ENCODE peak calls at places on chromosomes 4 and X, in nine cellular contexts. X is ovary, N is right atrium auricular region, R is pancreas, U is A549, J is endodermal cell, O is osteoblast, Q is IMR-90, S is gastrocnemius medialis. G is an unnamed sample.

GRCh38 chr4:48778431-48779094 is 1.5 kb downstream of the FRYL start:
- DNase-seq in X (no peak), U (no peak), J (no peak), N (no peak), Q (peak; percentile 57), O (peak; percentile 76), S (no peak), R (no peak), G (no peak)

GRCh38 chr4:47071863-47072441 is 40.6 kb downstream of the GABRB1 start:
- DNase-seq in Q (peak; percentile 86), O (no peak), R (no peak), U (no peak), J (no peak), X (no peak), N (no peak), S (no peak), G (no peak)

GRCh38 chrX:79728421-79728820 is 286.1 kb upstream of the TBX22 start:
- DNase-seq in Q (no peak), O (no peak), N (no peak), R (no peak), U (no peak), X (no peak), S (no peak), J (no peak), G (no peak)

GRCh38 chrX:76428243-76429130 is 977 bp downstream of the MAGEE1 start:
- DNase-seq in U (no peak), Q (no peak), N (no peak), J (peak; percentile 66), S (peak; percentile 9), R (peak; percentile 14), X (peak; percentile 21), O (peak; percentile 54), G (peak; percentile 76)

GRCh38 chrX:24025741-24026402 is 1.1 kb downstream of the KLHL15 start:
- DNase-seq in X (no peak), J (no peak), U (peak; percentile 82), Q (peak; percentile 81), O (peak; percentile 65), R (no peak), S (peak; percentile 34), N (peak; percentile 61), G (no peak)

GRCh38 chr4:118783887-118784286 is 52.0 kb downstream of the SEC24D start:
- DNase-seq in U (no peak), S (no peak), O (peak; percentile 78), J (no peak), R (no peak), Q (peak; percentile 67), X (no peak), N (no peak), G (no peak)

GRCh38 chr4:140152760-140153418 is 1.1 kb downstream of the MAML3 start:
- DNase-seq in Q (peak; percentile 44), O (peak; percentile 80), S (peak; percentile 27), J (peak; percentile 81), N (peak; percentile 79), R (peak; percentile 65), X (peak; percentile 75), U (no peak), G (peak; percentile 28)

GRCh38 chr4:182297659-182298058 is 54.5 kb downstream of the TENM3 start:
- DNase-seq in O (no peak), R (no peak), Q (peak; percentile 80), N (no peak), X (no peak), S (no peak), U (no peak), J (no peak), G (no peak)

GRCh38 chr4:90444904-90445303 is 317.7 kb downstream of the CCSER1 start:
- DNase-seq in X (no peak), Q (no peak), S (no peak), U (no peak), N (no peak), J (no peak), R (no peak), O (no peak), G (no peak)

GRCh38 chr4:145709336-145709735 is 29.4 kb downstream of the C4orf51 start:
- DNase-seq in R (peak; percentile 48), O (no peak), J (no peak), N (no peak), X (no peak), S (no peak), Q (no peak), U (no peak), G (no peak)

GRCh38 chrX:111035991-111036390 is 60.0 kb upstream of the PAK3 start:
- DNase-seq in U (no peak), Q (no peak), O (no peak), R (no peak), X (no peak), S (no peak), J (no peak), N (no peak), G (no peak)

GRCh38 chr4:128942547-128942946 is 133.0 kb downstream of the JADE1 start:
- DNase-seq in U (no peak), Q (no peak), R (no peak), X (no peak), N (no peak), S (no peak), O (no peak), J (no peak), G (no peak)

GRCh38 chr4:112270643-112271484 is 14.8 kb downstream of the TIFA start:
- DNase-seq in O (no peak), X (no peak), S (no peak), N (no peak), R (no peak), U (no peak), J (no peak), Q (peak; percentile 93), G (no peak)

GRCh38 chr4:108377021-108377420 is 208.3 kb upstream of the LEF1 start:
- DNase-seq in J (no peak), N (no peak), Q (no peak), X (no peak), O (no peak), S (no peak), U (no peak), R (no peak), G (no peak)

DNA sequence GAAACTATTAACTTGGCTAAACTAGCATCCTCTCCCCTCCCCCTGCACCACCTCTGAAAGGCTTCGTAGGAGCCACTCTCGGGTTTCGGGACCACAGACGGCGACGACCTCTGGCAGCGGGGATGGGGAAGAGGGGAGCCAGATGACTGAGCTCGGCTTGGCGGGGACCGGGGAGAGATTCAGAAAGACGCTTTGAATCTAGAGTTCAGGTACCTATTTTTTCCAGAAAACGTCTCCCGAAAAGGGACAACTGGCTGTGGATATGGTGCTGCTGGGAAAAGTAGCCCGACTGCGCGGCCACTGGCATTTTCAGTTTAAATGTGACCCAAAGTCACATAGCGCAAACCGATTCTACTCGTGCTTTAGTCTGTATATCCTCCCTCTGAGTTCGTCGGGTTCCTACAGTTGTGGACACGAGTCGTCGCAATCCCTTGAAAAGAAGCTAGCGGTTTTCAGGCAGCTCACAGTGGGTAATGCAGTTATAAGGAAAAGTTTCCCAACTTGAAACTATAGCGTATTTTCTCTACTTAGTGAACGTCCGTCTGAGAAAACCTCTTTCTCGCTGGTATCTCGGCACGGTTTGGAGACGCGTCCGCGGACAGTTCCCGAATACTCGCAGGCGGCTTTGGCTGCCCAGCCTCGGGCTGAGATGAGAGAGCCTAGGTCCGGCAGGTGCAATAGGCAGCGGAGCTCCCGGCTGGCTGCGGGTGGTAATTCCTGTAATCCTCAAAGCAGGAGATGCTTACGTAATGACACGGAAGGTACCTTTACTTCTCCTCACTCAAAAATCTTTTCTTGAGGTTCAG is 1.3 kb downstream of the PARM1 start:
- DNase-seq in S (no peak), R (peak; percentile 61), U (no peak), O (peak; percentile 68), Q (peak; percentile 14), J (peak; percentile 75), N (no peak), X (peak; percentile 16), G (peak; percentile 53)
- H3K4me3 ChIP-seq in S (peak overlapping the region; percentile 67), R (peak overlapping the region; percentile 75), U (peak overlapping the region; percentile 50), O (peak overlapping the region; percentile 65), Q (peak overlapping the region; percentile 40), J (peak overlapping the region; percentile 72), N (peak overlapping the region; percentile 72), X (peak overlapping the region; percentile 78), G (peak overlapping the region; percentile 84)

GRCh38 chr4:153232768-153233167 is 28.5 kb downstream of the TRIM2 start:
- DNase-seq in S (no peak), U (peak; percentile 17), O (no peak), R (peak; percentile 32), X (no peak), Q (no peak), N (no peak), J (peak; percentile 91), G (no peak)
- TF ChIP-seq CTCF in S (no peak), U (no peak), O (no peak), R (no peak), X (no peak), Q (peak; percentile 24), N (no peak), J (peak; percentile 81), G (peak; percentile 28)

GRCh38 chrX:46258356-46258755 is 286.9 kb downstream of the ZNF674 start:
- DNase-seq in J (no peak), U (no peak), X (no peak), N (no peak), S (no peak), O (no peak), R (no peak), Q (no peak), G (no peak)
- H3K27ac ChIP-seq in J (no peak overlapping the region), U (no peak overlapping the region), X (no peak overlapping the region), N (no peak overlapping the region), S (no peak overlapping the region), O (no peak overlapping the region), R (no peak overlapping the region), Q (no peak overlapping the region), G (no peak overlapping the region)

GRCh38 chrX:134548257-134548732 is 88.3 kb downstream of the HPRT1 start:
- DNase-seq in J (no peak), N (no peak), R (no peak), O (peak; percentile 78), X (no peak), S (no peak), U (no peak), Q (no peak), G (no peak)

GRCh38 chrX:134545524-134545923 is 85.6 kb downstream of the HPRT1 start:
- DNase-seq in X (peak; percentile 44), J (peak; percentile 60), N (peak; percentile 47), O (no peak), S (no peak), Q (no peak), U (no peak), R (no peak), G (no peak)

GRCh38 chrX:134546187-134546586 is 86.2 kb downstream of the HPRT1 start:
- DNase-seq in X (no peak), R (no peak), Q (no peak), U (no peak), S (no peak), O (peak; percentile 73), J (peak; percentile 50), N (peak; percentile 42), G (no peak)

GRCh38 chrX:134548844-134549205 is 88.9 kb downstream of the HPRT1 start:
- DNase-seq in S (no peak), O (no peak), R (no peak), U (no peak), J (no peak), N (no peak), Q (no peak), X (no peak), G (no peak)

DNA sequence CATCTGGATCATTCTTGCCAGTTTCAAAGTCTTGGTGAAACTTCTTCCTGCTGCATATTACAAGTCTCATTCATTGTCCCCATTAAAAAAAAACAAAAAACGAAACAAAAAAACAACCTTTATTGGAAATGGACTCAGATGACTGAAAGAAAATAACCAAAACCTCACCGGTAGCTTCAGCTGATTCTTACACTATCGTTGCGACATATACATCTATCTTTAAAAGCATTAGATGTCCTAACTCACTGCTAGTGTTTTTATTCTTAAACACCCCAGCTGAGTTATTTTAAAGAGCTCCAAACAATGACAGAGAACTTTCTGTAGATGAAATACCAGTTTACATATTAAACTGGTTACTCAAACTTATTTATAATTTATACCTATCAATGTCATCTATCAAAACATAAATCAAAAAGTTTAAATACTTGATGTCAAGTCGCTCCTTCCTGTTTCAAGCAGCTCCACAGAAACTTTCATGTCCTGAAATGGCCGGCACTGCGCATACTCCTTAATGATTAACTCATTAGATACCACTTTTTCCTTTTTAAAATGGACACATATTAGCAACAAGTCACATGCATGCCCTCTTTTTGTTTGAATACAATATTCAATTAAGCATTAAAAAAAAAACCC is 87.2 kb downstream of the HPRT1 start:
- DNase-seq in R (no peak), X (no peak), S (no peak), O (peak; percentile 73), U (peak; percentile 41), Q (peak; percentile 43), N (no peak), J (no peak), G (no peak)
- H3K4me3 ChIP-seq in R (no peak overlapping the region), X (no peak overlapping the region), S (peak overlapping the region; percentile 59), O (peak overlapping the region; percentile 81), U (peak overlapping the region; percentile 61), Q (peak overlapping the region; percentile 94), N (no peak overlapping the region), J (no peak overlapping the region), G (no peak overlapping the region)